ENCODE peak calls at places on chromosomes 3 and 15, in ten cellular contexts. R is sciatic nerve; J is keratinocyte; H is NCI-H146; T is HEK293T; N is neural crest cell; C is mesendoderm; Z is activated CD4-positive, alpha-beta T cell treated with anti-CD3 and anti-CD28 coated beads for 48 hours; K is Karpas-422; P is A172. G is an unnamed sample.

GRCh38 chr15:41490355-41490754 is 3.3 kb upstream of the ITPKA start:
- DNase-seq in R (no peak), C (no peak), P (peak; percentile 97), N (no peak), K (no peak), J (peak; percentile 86), H (no peak), T (no peak), Z (peak; percentile 61), G (no peak)

GRCh38 chr3:115713247-115713646 is 89.9 kb downstream of the GAP43 start:
- DNase-seq in J (no peak), T (no peak), Z (no peak), C (no peak), K (no peak), N (no peak), P (no peak), R (no peak), H (peak; percentile 47), G (no peak)

GRCh38 chr3:41117398-41117870 is 81.9 kb upstream of the CTNNB1 start:
- DNase-seq in T (no peak), R (peak; percentile 94), J (peak; percentile 84), K (peak; percentile 43), H (peak; percentile 48), C (no peak), P (peak; percentile 92), N (peak; percentile 12), Z (peak; percentile 90), G (no peak)

GRCh38 chr3:151468284-151468917 is 7.5 kb upstream of the IGSF10 start:
- DNase-seq in Z (peak; percentile 40), P (peak; percentile 80), N (peak; percentile 44), K (peak; percentile 88), J (no peak), T (peak; percentile 63), R (no peak), C (peak; percentile 83), H (peak; percentile 65), G (peak; percentile 68)

GRCh38 chr15:63324770-63325169 is 47.4 kb downstream of the APH1B start:
- DNase-seq in N (no peak), Z (peak; percentile 52), J (no peak), P (no peak), H (no peak), T (no peak), K (no peak), C (no peak), R (no peak), G (no peak)

GRCh38 chr3:146326875-146327543 is 76.1 kb upstream of the PLSCR4 start:
- DNase-seq in N (no peak), J (no peak), K (no peak), R (peak; percentile 66), T (peak; percentile 42), H (peak; percentile 36), P (peak; percentile 56), C (peak; percentile 46), Z (no peak), G (peak; percentile 8)

GRCh38 chr3:146896711-146897110 is 291.6 kb upstream of the PLSCR5 start:
- DNase-seq in Z (no peak), J (no peak), T (no peak), P (no peak), N (no peak), C (peak; percentile 2), H (no peak), K (no peak), R (no peak), G (no peak)

GRCh38 chr15:92843326-92843725 is 56.8 kb upstream of the CHD2 start:
- DNase-seq in Z (no peak), J (no peak), K (no peak), P (no peak), R (no peak), H (no peak), N (no peak), C (no peak), T (no peak), G (no peak)

GRCh38 chr3:58206406-58207011 is 4.3 kb downstream of the DNASE1L3 start:
- DNase-seq in T (no peak), P (no peak), R (no peak), J (no peak), H (no peak), C (peak; percentile 51), Z (peak; percentile 52), N (no peak), K (no peak), G (no peak)